ENCODE peak calls at places on chromosomes 1 and 21, in six cellular contexts. One of them, this sample, is unnamed.

GRCh38 chr1:89942014-89942413 is 52.9 kb upstream of the ZNF326 start:
- DNase-seq in endothelial cell of umbilical vein: no peak
- DNase-seq in WTC11: no peak
- DNase-seq in K562: no peak
- DNase-seq in HepG2: no peak
- DNase-seq in A549: no peak
- DNase-seq in this sample: no peak

GRCh38 chr1:96538001-96538649 is 183.5 kb upstream of the PTBP2 start:
- DNase-seq in endothelial cell of umbilical vein: peak
- DNase-seq in WTC11: no peak
- DNase-seq in K562: no peak
- DNase-seq in HepG2: peak
- DNase-seq in A549: no peak
- DNase-seq in this sample: no peak

GRCh38 chr1:67945733-67946374 is 104.6 kb downstream of the DIRAS3 start:
- DNase-seq in endothelial cell of umbilical vein: no peak
- DNase-seq in WTC11: no peak
- DNase-seq in K562: no peak
- DNase-seq in HepG2: no peak
- DNase-seq in A549: no peak
- DNase-seq in this sample: no peak

GRCh38 chr1:59271861-59272260 is 25.0 kb upstream of the FGGY start:
- DNase-seq in endothelial cell of umbilical vein: no peak
- DNase-seq in WTC11: no peak
- DNase-seq in K562: no peak
- DNase-seq in HepG2: no peak
- DNase-seq in A549: no peak
- DNase-seq in this sample: no peak

GRCh38 chr1:5286244-5286643 is 631.8 kb downstream of the AJAP1 start:
- DNase-seq in endothelial cell of umbilical vein: no peak
- DNase-seq in WTC11: no peak
- DNase-seq in K562: peak
- DNase-seq in HepG2: no peak
- DNase-seq in A549: no peak
- DNase-seq in this sample: peak

GRCh38 chr1:68232354-68233148 is at the start of gene WLS:
- DNase-seq in endothelial cell of umbilical vein: peak
- DNase-seq in WTC11: peak
- DNase-seq in K562: no peak
- DNase-seq in HepG2: no peak
- DNase-seq in A549: peak
- DNase-seq in this sample: no peak

GRCh38 chr1:119647228-119647733 is 785 bp downstream of the ZNF697 start:
- DNase-seq in endothelial cell of umbilical vein: no peak
- DNase-seq in WTC11: no peak
- DNase-seq in K562: no peak
- DNase-seq in HepG2: no peak
- DNase-seq in A549: no peak
- DNase-seq in this sample: no peak

GRCh38 chr1:2103901-2104590 is 53.8 kb downstream of the PRKCZ start:
- DNase-seq in endothelial cell of umbilical vein: no peak
- DNase-seq in WTC11: no peak
- DNase-seq in K562: no peak
- DNase-seq in HepG2: no peak
- DNase-seq in A549: no peak
- DNase-seq in this sample: no peak

GRCh38 chr1:222124602-222125001 is 382.7 kb upstream of the DUSP10 start:
- DNase-seq in endothelial cell of umbilical vein: no peak
- DNase-seq in WTC11: no peak
- DNase-seq in K562: peak
- DNase-seq in HepG2: no peak
- DNase-seq in A549: no peak
- DNase-seq in this sample: no peak

GRCh38 chr1:180936110-180937011 is 23.7 kb downstream of the KIAA1614 start:
- DNase-seq in endothelial cell of umbilical vein: no peak
- DNase-seq in WTC11: no peak
- DNase-seq in K562: no peak
- DNase-seq in HepG2: no peak
- DNase-seq in A549: no peak
- DNase-seq in this sample: no peak

GRCh38 chr1:84573481-84573966 is 716 bp downstream of the CTBS start:
- DNase-seq in endothelial cell of umbilical vein: no peak
- DNase-seq in WTC11: no peak
- DNase-seq in K562: no peak
- DNase-seq in HepG2: no peak
- DNase-seq in A549: no peak
- DNase-seq in this sample: no peak

GRCh38 chr1:2829846-2830615 is 28.5 kb upstream of the TTC34 start:
- DNase-seq in endothelial cell of umbilical vein: no peak
- DNase-seq in WTC11: no peak
- DNase-seq in K562: no peak
- DNase-seq in HepG2: no peak
- DNase-seq in A549: no peak
- DNase-seq in this sample: no peak

GRCh38 chr1:119226880-119227279 is 86.4 kb upstream of the WARS2 start:
- DNase-seq in endothelial cell of umbilical vein: no peak
- DNase-seq in WTC11: no peak
- DNase-seq in K562: no peak
- DNase-seq in HepG2: no peak
- DNase-seq in A549: no peak
- DNase-seq in this sample: no peak

GRCh38 chr1:61337037-61337436 is 254.7 kb downstream of the NFIA start:
- DNase-seq in endothelial cell of umbilical vein: peak
- DNase-seq in WTC11: no peak
- DNase-seq in K562: no peak
- DNase-seq in HepG2: peak
- DNase-seq in A549: no peak
- DNase-seq in this sample: no peak

GRCh38 chr21:45317401-45318145 is 29.9 kb upstream of the POFUT2 start:
- DNase-seq in endothelial cell of umbilical vein: peak
- DNase-seq in WTC11: no peak
- DNase-seq in K562: no peak
- DNase-seq in HepG2: peak
- DNase-seq in A549: no peak
- DNase-seq in this sample: no peak
- TF ChIP-seq JUN in endothelial cell of umbilical vein: peak
- TF ChIP-seq JUN in WTC11: no peak
- TF ChIP-seq JUN in K562: no peak
- TF ChIP-seq JUN in HepG2: no peak
- TF ChIP-seq JUN in A549: no peak
- TF ChIP-seq JUN in this sample: no peak

GRCh38 chr1:47785561-47786271 is 211.5 kb downstream of the TRABD2B start:
- DNase-seq in endothelial cell of umbilical vein: no peak
- DNase-seq in WTC11: peak
- DNase-seq in K562: no peak
- DNase-seq in HepG2: peak
- DNase-seq in A549: peak
- DNase-seq in this sample: peak
- TF ChIP-seq JUN in endothelial cell of umbilical vein: no peak
- TF ChIP-seq JUN in WTC11: no peak
- TF ChIP-seq JUN in K562: no peak
- TF ChIP-seq JUN in HepG2: no peak
- TF ChIP-seq JUN in A549: no peak
- TF ChIP-seq JUN in this sample: no peak

DNA sequence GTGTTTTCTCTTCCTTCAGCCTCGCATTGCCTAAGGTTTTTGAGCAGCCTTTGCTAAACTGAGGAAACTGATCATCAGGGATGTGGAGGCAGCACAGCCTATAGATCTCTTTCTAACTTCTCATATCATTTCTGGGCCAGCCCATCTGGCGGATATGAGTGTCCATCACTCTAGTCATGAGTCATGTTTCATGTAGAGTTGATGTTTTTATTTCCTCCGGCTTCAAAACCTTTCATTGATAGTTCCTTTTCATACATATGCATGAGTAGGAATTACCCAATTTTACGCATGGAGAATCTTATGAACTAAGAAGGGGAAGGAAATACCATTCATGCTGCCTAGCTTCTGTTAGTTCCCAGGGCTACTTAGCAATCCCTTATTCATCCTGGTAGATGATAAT is 66.3 kb downstream of the SPATA46 start:
- DNase-seq in endothelial cell of umbilical vein: peak
- DNase-seq in WTC11: no peak
- DNase-seq in K562: peak
- DNase-seq in HepG2: no peak
- DNase-seq in A549: no peak
- DNase-seq in this sample: no peak
- TF ChIP-seq JUN in endothelial cell of umbilical vein: peak
- TF ChIP-seq JUN in WTC11: no peak
- TF ChIP-seq JUN in K562: no peak
- TF ChIP-seq JUN in HepG2: no peak
- TF ChIP-seq JUN in A549: no peak
- TF ChIP-seq JUN in this sample: no peak

GRCh38 chr1:113976609-113977278 is 2.5 kb upstream of the OLFML3 start:
- DNase-seq in endothelial cell of umbilical vein: peak
- DNase-seq in WTC11: no peak
- DNase-seq in K562: peak
- DNase-seq in HepG2: peak
- DNase-seq in A549: peak
- DNase-seq in this sample: peak
- TF ChIP-seq JUN in endothelial cell of umbilical vein: no peak
- TF ChIP-seq JUN in WTC11: no peak
- TF ChIP-seq JUN in K562: no peak
- TF ChIP-seq JUN in HepG2: no peak
- TF ChIP-seq JUN in A549: no peak
- TF ChIP-seq JUN in this sample: no peak

GRCh38 chr1:218537131-218537904 is 192.2 kb downstream of the TGFB2 start:
- DNase-seq in endothelial cell of umbilical vein: no peak
- DNase-seq in WTC11: no peak
- DNase-seq in K562: no peak
- DNase-seq in HepG2: no peak
- DNase-seq in A549: no peak
- DNase-seq in this sample: no peak
- TF ChIP-seq JUN in endothelial cell of umbilical vein: no peak
- TF ChIP-seq JUN in WTC11: no peak
- TF ChIP-seq JUN in K562: no peak
- TF ChIP-seq JUN in HepG2: no peak
- TF ChIP-seq JUN in A549: no peak
- TF ChIP-seq JUN in this sample: no peak

DNA sequence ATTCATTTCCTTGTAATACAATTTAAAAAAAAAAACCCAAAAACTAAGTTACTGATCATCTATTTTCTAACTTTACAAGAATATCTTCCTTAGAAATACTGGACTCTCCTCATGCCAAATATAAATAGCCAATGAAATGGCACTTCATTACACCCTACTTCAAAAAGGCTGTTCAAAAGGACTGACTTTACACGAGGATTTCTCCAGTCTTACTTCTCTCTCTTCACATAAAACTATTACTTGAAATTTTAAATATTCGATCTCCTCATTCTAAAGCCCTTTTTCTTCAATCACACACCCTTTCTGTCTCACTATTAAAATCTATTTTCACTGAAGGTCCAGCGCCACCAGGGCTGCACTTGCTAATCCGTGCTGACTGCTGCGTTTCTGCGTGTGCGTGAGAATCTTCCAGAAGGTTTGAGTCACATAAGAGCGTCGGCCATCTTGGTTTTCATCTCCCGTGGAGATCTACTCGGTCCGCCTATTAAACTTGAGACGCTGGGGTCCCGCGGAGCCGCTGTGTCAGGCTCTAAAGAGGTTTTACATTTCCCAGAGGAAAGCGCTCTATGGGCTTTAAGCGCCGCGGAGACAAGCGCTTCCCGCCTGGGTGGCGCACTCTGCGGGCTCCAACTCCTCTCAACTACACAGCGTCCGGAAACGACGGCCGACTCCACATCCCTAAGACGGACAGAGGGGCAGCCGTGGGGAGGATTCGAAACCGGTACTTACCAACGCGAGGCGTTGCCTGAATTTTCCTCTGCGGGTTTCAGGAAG is 643 bp downstream of the LRIF1 start:
- DNase-seq in endothelial cell of umbilical vein: peak
- DNase-seq in WTC11: peak
- DNase-seq in K562: peak
- DNase-seq in HepG2: peak
- DNase-seq in A549: peak
- DNase-seq in this sample: peak
- TF ChIP-seq JUN in endothelial cell of umbilical vein: no peak
- TF ChIP-seq JUN in WTC11: peak
- TF ChIP-seq JUN in K562: peak
- TF ChIP-seq JUN in HepG2: no peak
- TF ChIP-seq JUN in A549: peak
- TF ChIP-seq JUN in this sample: no peak

DNA sequence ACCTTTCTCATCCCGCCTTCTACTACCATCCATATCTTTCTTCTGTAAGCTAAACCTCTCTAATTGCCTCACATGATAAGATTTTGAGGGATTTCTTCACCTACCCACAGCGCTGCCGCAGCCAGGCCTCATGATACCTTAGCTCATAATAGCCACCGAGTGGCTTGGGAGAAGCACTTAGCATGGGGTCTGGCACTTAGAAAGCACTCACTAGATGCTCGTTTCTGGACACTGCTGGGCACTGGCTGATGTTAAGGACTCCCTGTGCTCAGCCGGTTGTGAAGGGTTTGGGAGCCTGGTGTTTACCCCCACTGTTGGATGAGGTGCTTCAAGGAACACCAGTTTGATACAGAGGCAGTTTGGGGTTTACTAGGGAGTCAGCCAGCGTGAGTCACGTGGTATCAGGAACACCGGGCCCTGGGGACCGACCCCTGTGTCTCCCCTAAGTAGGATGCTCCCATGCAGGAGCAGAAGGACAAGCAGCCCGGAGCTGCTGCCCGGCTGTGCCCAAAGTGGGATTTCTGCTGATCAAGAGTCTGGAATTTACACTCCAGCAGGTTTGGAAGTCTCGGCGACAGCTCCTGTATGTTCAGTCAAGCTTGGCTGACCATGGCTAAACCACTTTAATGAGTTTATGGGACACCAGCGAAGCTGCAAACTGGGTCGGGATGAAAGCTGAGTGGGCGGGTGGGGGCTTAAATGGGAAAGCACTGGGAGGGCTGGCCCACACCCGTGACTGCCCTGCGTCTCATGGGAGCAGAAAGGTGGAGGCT is 63.3 kb downstream of the GALNT2 start:
- DNase-seq in endothelial cell of umbilical vein: no peak
- DNase-seq in WTC11: no peak
- DNase-seq in K562: no peak
- DNase-seq in HepG2: no peak
- DNase-seq in A549: no peak
- DNase-seq in this sample: no peak
- TF ChIP-seq JUN in endothelial cell of umbilical vein: no peak
- TF ChIP-seq JUN in WTC11: no peak
- TF ChIP-seq JUN in K562: no peak
- TF ChIP-seq JUN in HepG2: no peak
- TF ChIP-seq JUN in A549: no peak
- TF ChIP-seq JUN in this sample: no peak

DNA sequence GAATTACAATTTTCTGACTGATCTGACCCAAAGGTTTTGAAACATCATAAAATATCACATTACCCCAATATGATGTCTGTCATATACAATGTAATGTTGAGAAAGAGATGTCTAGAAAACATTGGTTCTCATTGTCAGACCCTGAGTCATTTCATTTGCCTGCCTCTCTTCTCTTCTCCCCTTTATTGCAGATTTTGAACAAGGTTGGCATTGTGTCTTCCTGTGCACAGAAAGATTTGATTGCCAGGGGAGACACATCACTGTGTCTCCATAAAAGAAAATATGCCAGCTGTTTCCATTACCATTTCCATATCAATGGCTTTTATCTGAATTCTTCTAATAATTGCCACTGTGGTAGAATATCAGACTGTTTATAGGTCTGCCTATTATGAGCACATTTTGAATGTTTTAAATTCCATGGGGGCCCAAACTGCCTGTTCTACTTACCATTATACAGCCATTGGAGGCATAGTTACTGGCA is 65.6 kb downstream of the IFI44 start:
- DNase-seq in endothelial cell of umbilical vein: no peak
- DNase-seq in WTC11: no peak
- DNase-seq in K562: no peak
- DNase-seq in HepG2: no peak
- DNase-seq in A549: no peak
- DNase-seq in this sample: no peak
- TF ChIP-seq JUN in endothelial cell of umbilical vein: no peak
- TF ChIP-seq JUN in WTC11: no peak
- TF ChIP-seq JUN in K562: no peak
- TF ChIP-seq JUN in HepG2: no peak
- TF ChIP-seq JUN in A549: no peak
- TF ChIP-seq JUN in this sample: no peak

This sample was measured in H1.